ENCODE peak calls at places on chromosome 17, in seven cellular contexts. J is activated naive CD4-positive, alpha-beta T cell treated with anti-CD3 and anti-CD28 coated beads, Interleukin-2, amount 10 ng/mL, durations not matched to agents 7 days and 5 days; Z is activated CD8-positive, alpha-beta memory T cell treated with anti-CD3 and anti-CD28 coated beads for 48 hours; Y is breast epithelium; N is HFFc6; D is SHP77 treated with DMSO at 0.1 percent for 48 hours; L is RWPE1. F is an unnamed sample.

GRCh38 chr17:52105601-52106000 is 52.9 kb downstream of the CA10 start:
- DNase-seq in J (no peak), Z (no peak), Y (no peak), N (no peak), D (no peak), L (no peak), F (peak)

GRCh38 chr17:76382305-76382802 is 2.1 kb upstream of the SPHK1 start:
- DNase-seq in J (no peak), Z (no peak), Y (peak), N (no peak), D (no peak), L (peak), F (peak)

GRCh38 chr17:71208111-71208704 is 912.6 kb upstream of the SOX9 start:
- DNase-seq in J (no peak), Z (no peak), Y (peak), N (peak), D (no peak), L (peak), F (peak)

GRCh38 chr17:64741924-64742670 is 80.0 kb upstream of the SMURF2 start:
- DNase-seq in J (no peak), Z (no peak), Y (peak), N (peak), D (no peak), L (no peak), F (no peak)

GRCh38 chr17:48382989-48383388 is 47.0 kb downstream of the SKAP1 start:
- DNase-seq in J (no peak), Z (no peak), Y (no peak), N (no peak), D (no peak), L (no peak), F (no peak)

GRCh38 chr17:2406903-2407790 is 6.3 kb upstream of the MNT start:
- DNase-seq in J (no peak), Z (no peak), Y (peak), N (peak), D (no peak), L (peak), F (peak)

GRCh38 chr17:53353919-53354351 is 468.8 kb upstream of the KIF2B start:
- DNase-seq in J (no peak), Z (no peak), Y (no peak), N (no peak), D (peak), L (peak), F (no peak)

GRCh38 chr17:72387487-72387886 is 266.7 kb downstream of the SOX9 start:
- DNase-seq in J (no peak), Z (no peak), Y (no peak), N (peak), D (no peak), L (peak), F (peak)

GRCh38 chr17:77178586-77178985 is 37.8 kb downstream of the SEC14L1 start:
- DNase-seq in J (no peak), Z (no peak), Y (no peak), N (no peak), D (no peak), L (no peak), F (no peak)

GRCh38 chr17:45265823-45266222 is 3.9 kb upstream of the SPATA32 start:
- DNase-seq in J (no peak), Z (no peak), Y (no peak), N (peak), D (no peak), L (no peak), F (no peak)

GRCh38 chr17:17839792-17840707 is 3.3 kb upstream of the SREBF1 start:
- DNase-seq in J (peak), Z (peak), Y (peak), N (peak), D (peak), L (peak), F (peak)

GRCh38 chr17:21177854-21178600 is 35.9 kb downstream of the TMEM11 start:
- DNase-seq in J (no peak), Z (no peak), Y (no peak), N (no peak), D (no peak), L (no peak), F (no peak)

GRCh38 chr17:75459590-75460267 is 3.3 kb downstream of the TMEM94 start:
- DNase-seq in J (no peak), Z (no peak), Y (peak), N (no peak), D (no peak), L (no peak), F (peak)

GRCh38 chr17:51120357-51120738 is 320 bp downstream of the SPAG9 start:
- DNase-seq in J (peak), Z (no peak), Y (no peak), N (peak), D (peak), L (peak), F (peak)

GRCh38 chr17:6752068-6752909 is 3.6 kb upstream of the XAF1 start:
- DNase-seq in J (no peak), Z (no peak), Y (peak), N (peak), D (no peak), L (peak), F (peak)

GRCh38 chr17:76997981-76998531 is 129.9 kb downstream of the MGAT5B start:
- DNase-seq in J (peak), Z (peak), Y (no peak), N (no peak), D (no peak), L (no peak), F (no peak)

GRCh38 chr17:3882276-3882675 is 10.6 kb downstream of the CAMKK1 start:
- DNase-seq in J (no peak), Z (no peak), Y (no peak), N (no peak), D (no peak), L (no peak), F (no peak)

GRCh38 chr17:57296231-57296630 is 39.9 kb downstream of the MSI2 start:
- DNase-seq in J (no peak), Z (no peak), Y (no peak), N (no peak), D (no peak), L (no peak), F (no peak)

GRCh38 chr17:83125515-83126274 is 46.3 kb downstream of the METRNL start:
- DNase-seq in J (peak), Z (no peak), Y (no peak), N (no peak), D (no peak), L (peak), F (no peak)

GRCh38 chr17:40090234-40091111 is 9.9 kb downstream of the NR1D1 start:
- DNase-seq in J (no peak), Z (no peak), Y (no peak), N (no peak), D (no peak), L (no peak), F (no peak)

GRCh38 chr17:13230350-13230900 is 212.6 kb upstream of the ELAC2 start:
- DNase-seq in J (no peak), Z (no peak), Y (peak), N (no peak), D (no peak), L (no peak), F (no peak)

GRCh38 chr17:69607162-69607834 is 192.8 kb downstream of the MAP2K6 start:
- DNase-seq in J (peak), Z (no peak), Y (peak), N (peak), D (peak), L (peak), F (peak)

GRCh38 chr17:75308732-75309629 is 19.7 kb upstream of the SLC25A19 start:
- DNase-seq in J (no peak), Z (no peak), Y (no peak), N (no peak), D (no peak), L (no peak), F (no peak)

GRCh38 chr17:43024407-43025289 is at the start of gene RND2:
- DNase-seq in J (peak), Z (peak), Y (peak), N (peak), D (peak), L (peak), F (peak)

GRCh38 chr17:80645706-80646325 is 101.2 kb downstream of the RPTOR start:
- DNase-seq in J (no peak), Z (no peak), Y (no peak), N (no peak), D (no peak), L (no peak), F (no peak)

GRCh38 chr17:59353106-59353854 is 21.8 kb downstream of the YPEL2 start:
- DNase-seq in J (peak), Z (no peak), Y (no peak), N (no peak), D (no peak), L (no peak), F (no peak)

GRCh38 chr17:78284146-78284545 is 52.7 kb downstream of the TMEM235 start:
- DNase-seq in J (no peak), Z (no peak), Y (no peak), N (no peak), D (no peak), L (no peak), F (peak)

GRCh38 chr17:15247891-15248529 is 17.1 kb downstream of the PMP22 start:
- DNase-seq in J (no peak), Z (no peak), Y (no peak), N (no peak), D (no peak), L (peak), F (peak)

GRCh38 chr17:45221081-45221996 is at the start of gene FMNL1:
- DNase-seq in J (peak), Z (peak), Y (no peak), N (no peak), D (no peak), L (no peak), F (no peak)

GRCh38 chr17:4334332-4334731 is 32.1 kb downstream of the UBE2G1 start:
- DNase-seq in J (no peak), Z (no peak), Y (no peak), N (no peak), D (no peak), L (no peak), F (peak)

GRCh38 chr17:39018267-39019134 is 51.3 kb upstream of the FBXO47 start:
- DNase-seq in J (no peak), Z (no peak), Y (no peak), N (no peak), D (no peak), L (no peak), F (no peak)

GRCh38 chr17:51362818-51363598 is 102.7 kb downstream of the UTP18 start:
- DNase-seq in J (no peak), Z (no peak), Y (no peak), N (no peak), D (no peak), L (peak), F (peak)

GRCh38 chr17:28488884-28489276 is 15.4 kb downstream of the SLC13A2 start:
- DNase-seq in J (no peak), Z (no peak), Y (no peak), N (no peak), D (no peak), L (no peak), F (no peak)

GRCh38 chr17:27319536-27320221 is 25.8 kb downstream of the WSB1 start:
- DNase-seq in J (no peak), Z (no peak), Y (peak), N (peak), D (no peak), L (no peak), F (peak)

GRCh38 chr17:73211745-73212144 is 18.9 kb downstream of the COG1 start:
- DNase-seq in J (peak), Z (no peak), Y (peak), N (no peak), D (no peak), L (no peak), F (no peak)

GRCh38 chr17:77684803-77685580 is 273.5 kb upstream of the TNRC6C start:
- DNase-seq in J (no peak), Z (no peak), Y (no peak), N (no peak), D (no peak), L (no peak), F (no peak)

GRCh38 chr17:39653662-39654331 is 11.4 kb upstream of the TCAP start:
- DNase-seq in J (peak), Z (peak), Y (no peak), N (peak), D (no peak), L (peak), F (peak)

F was measured in epithelial cell of esophagus.